ENCODE peak calls at places on chromosomes 3 and 15, in four cellular contexts. D is A549, I is adrenal gland, C is omental fat pad. J is an unnamed sample.

GRCh38 chr3:128498901-128499530 is 6.0 kb upstream of the GATA2 start:
- DNase-seq in D (no peak), I (no peak), C (no peak), J (no peak)

GRCh38 chr15:52651868-52652267 is 27.3 kb downstream of the ATOSA start:
- DNase-seq in D (peak; percentile 77), I (peak; percentile 86), C (no peak), J (peak; percentile 11)

GRCh38 chr3:40971191-40972168 is 227.8 kb upstream of the CTNNB1 start:
- DNase-seq in D (peak; percentile 62), I (peak; percentile 90), C (peak; percentile 42), J (no peak)

GRCh38 chr3:100761211-100761921 is 52.1 kb downstream of the TFG start:
- DNase-seq in D (no peak), I (no peak), C (no peak), J (no peak)

GRCh38 chr3:133038731-133039398 is 674 bp downstream of the TMEM108 start:
- DNase-seq in D (no peak), I (peak; percentile 47), C (no peak), J (peak; percentile 15)

GRCh38 chr3:43627360-43627759 is 5.5 kb upstream of the ANO10 start:
- DNase-seq in D (no peak), I (no peak), C (no peak), J (no peak)

GRCh38 chr15:27747997-27748396 is 351.1 kb downstream of the OCA2 start:
- DNase-seq in D (no peak), I (no peak), C (no peak), J (no peak)

GRCh38 chr15:88274534-88275460 is 18.3 kb upstream of the NTRK3 start:
- DNase-seq in D (peak; percentile 91), I (peak; percentile 66), C (no peak), J (peak; percentile 69)

GRCh38 chr15:31606261-31606669 is 279.6 kb downstream of the KLF13 start:
- DNase-seq in D (peak; percentile 13), I (no peak), C (no peak), J (no peak)

GRCh38 chr3:185552358-185552877 is at the start of gene LIPH:
- DNase-seq in D (peak; percentile 48), I (no peak), C (no peak), J (no peak)

GRCh38 chr3:105365536-105366301 is 990 bp upstream of the ALCAM start:
- DNase-seq in D (peak; percentile 50), I (peak; percentile 5), C (no peak), J (no peak)

GRCh38 chr3:187011915-187012314 is 81.6 kb downstream of the ST6GAL1 start:
- DNase-seq in D (no peak), I (peak; percentile 34), C (no peak), J (no peak)

GRCh38 chr3:173502983-173503568 is 105.5 kb downstream of the NLGN1 start:
- DNase-seq in D (no peak), I (no peak), C (no peak), J (no peak)

GRCh38 chr3:53161820-53162671 is 1.0 kb downstream of the PRKCD start:
- DNase-seq in D (peak; percentile 33), I (no peak), C (no peak), J (peak; percentile 24)

GRCh38 chr15:65086680-65087111 is 10.2 kb downstream of the KBTBD13 start:
- DNase-seq in D (peak; percentile 43), I (peak; percentile 54), C (no peak), J (no peak)

GRCh38 chr15:93274276-93274675 is 185.3 kb upstream of the RGMA start:
- DNase-seq in D (no peak), I (no peak), C (no peak), J (no peak)

GRCh38 chr3:150300376-150300775 is 107.7 kb upstream of the TSC22D2 start:
- DNase-seq in D (no peak), I (no peak), C (no peak), J (no peak)

GRCh38 chr15:66524801-66525200 is 19.7 kb downstream of the ZWILCH start:
- DNase-seq in D (no peak), I (no peak), C (no peak), J (no peak)

GRCh38 chr3:122942937-122943827 is 84.4 kb downstream of the SEMA5B start:
- DNase-seq in D (peak; percentile 94), I (peak; percentile 87), C (no peak), J (peak; percentile 85)

GRCh38 chr15:90192961-90193786 is 8.0 kb upstream of the SEMA4B start:
- DNase-seq in D (no peak), I (peak; percentile 41), C (no peak), J (no peak)

GRCh38 chr3:155018621-155019330 is 61.3 kb upstream of the MME start:
- DNase-seq in D (no peak), I (no peak), C (no peak), J (no peak)

GRCh38 chr3:195893516-195893915 is 14.8 kb downstream of the TNK2 start:
- DNase-seq in D (no peak), I (no peak), C (no peak), J (no peak)

GRCh38 chr15:50627351-50628055 is 59.1 kb downstream of the TRPM7 start:
- DNase-seq in D (no peak), I (no peak), C (no peak), J (no peak)

GRCh38 chr3:170631755-170632488 is 46.0 kb upstream of the SLC7A14 start:
- DNase-seq in D (no peak), I (no peak), C (no peak), J (no peak)

GRCh38 chr15:95298729-95299128 is 1031.8 kb upstream of the NR2F2 start:
- DNase-seq in D (no peak), I (no peak), C (no peak), J (no peak)

GRCh38 chr3:70832811-70833509 is 520.5 kb upstream of the MDFIC2 start:
- DNase-seq in D (no peak), I (no peak), C (no peak), J (no peak)

GRCh38 chr3:190132376-190132775 is 11.7 kb upstream of the P3H2 start:
- DNase-seq in D (no peak), I (no peak), C (no peak), J (no peak)

GRCh38 chr3:31531992-31532586 is 636 bp upstream of the STT3B start:
- DNase-seq in D (peak; percentile 94), I (peak; percentile 100), C (peak; percentile 91), J (peak; percentile 98)

GRCh38 chr3:31530039-31530983 is 2.4 kb upstream of the STT3B start:
- DNase-seq in D (no peak), I (no peak), C (no peak), J (no peak)

GRCh38 chr3:31532587-31533168 is at the start of gene STT3B:
- DNase-seq in D (peak; percentile 58), I (peak; percentile 79), C (no peak), J (no peak)

GRCh38 chr3:31533169-31533870 is 595 bp downstream of the STT3B start:
- DNase-seq in D (peak; percentile 27), I (peak; percentile 63), C (no peak), J (peak; percentile 46)

DNA sequence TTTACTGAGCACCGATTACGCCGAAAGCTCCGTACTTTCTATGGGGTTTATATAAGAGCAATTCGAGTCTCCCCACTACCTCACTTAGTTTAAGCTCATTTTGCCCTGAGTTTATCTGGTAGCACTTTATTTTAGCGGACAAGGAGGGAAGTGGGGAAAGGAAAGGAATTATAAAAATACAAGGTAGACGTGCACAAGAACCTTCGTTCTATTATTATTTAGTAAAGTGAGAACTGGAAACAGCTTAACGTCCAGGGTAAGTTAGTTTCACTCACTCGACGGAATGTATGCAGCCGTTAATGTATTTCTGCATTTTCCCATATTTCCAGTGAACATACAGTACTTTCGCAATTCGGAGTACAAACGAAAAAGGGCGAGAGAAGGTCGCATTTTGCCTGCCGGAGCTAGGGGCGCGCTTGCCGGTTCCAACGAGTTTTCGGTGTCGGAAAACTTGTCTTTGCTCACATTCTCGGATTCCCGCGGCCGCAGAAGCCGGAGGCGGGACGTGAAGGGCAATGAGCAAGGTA is 1.2 kb upstream of the STT3B start:
- DNase-seq in D (no peak), I (no peak), C (no peak), J (no peak)
- TF ChIP-seq CTCF in D (no peak), I (peak; percentile 38), C (no peak), J (peak; percentile 37)

GRCh38 chr15:84871428-84871985 is 13.0 kb upstream of the SLC28A1 start:
- DNase-seq in D (no peak), I (no peak), C (no peak), J (no peak)
- TF ChIP-seq CTCF in D (no peak), I (no peak), C (no peak), J (peak; percentile 11)

GRCh38 chr3:135792174-135792573 is 173.4 kb upstream of the PPP2R3A start:
- DNase-seq in D (no peak), I (no peak), C (no peak), J (no peak)
- TF ChIP-seq CTCF in D (no peak), I (no peak), C (no peak), J (peak; percentile 43)

GRCh38 chr3:5071061-5071460 is 51.0 kb upstream of the ARL8B start:
- DNase-seq in D (no peak), I (no peak), C (no peak), J (no peak)
- TF ChIP-seq CTCF in D (no peak), I (no peak), C (no peak), J (no peak)

GRCh38 chr3:126659915-126660886 is 5.3 kb upstream of the TXNRD3 start:
- DNase-seq in D (peak; percentile 23), I (peak; percentile 67), C (no peak), J (no peak)
- TF ChIP-seq CTCF in D (no peak), I (peak; percentile 46), C (no peak), J (peak; percentile 35)

GRCh38 chr3:107753988-107754387 is 231.2 kb downstream of the BBX start:
- DNase-seq in D (no peak), I (no peak), C (no peak), J (no peak)

GRCh38 chr3:107757140-107757539 is 234.4 kb downstream of the BBX start:
- DNase-seq in D (no peak), I (no peak), C (no peak), J (no peak)

GRCh38 chr3:107756649-107757048 is 233.9 kb downstream of the BBX start:
- DNase-seq in D (no peak), I (no peak), C (no peak), J (no peak)

GRCh38 chr3:107753494-107753893 is 230.7 kb downstream of the BBX start:
- DNase-seq in D (peak; percentile 5), I (peak; percentile 60), C (no peak), J (peak; percentile 15)

DNA sequence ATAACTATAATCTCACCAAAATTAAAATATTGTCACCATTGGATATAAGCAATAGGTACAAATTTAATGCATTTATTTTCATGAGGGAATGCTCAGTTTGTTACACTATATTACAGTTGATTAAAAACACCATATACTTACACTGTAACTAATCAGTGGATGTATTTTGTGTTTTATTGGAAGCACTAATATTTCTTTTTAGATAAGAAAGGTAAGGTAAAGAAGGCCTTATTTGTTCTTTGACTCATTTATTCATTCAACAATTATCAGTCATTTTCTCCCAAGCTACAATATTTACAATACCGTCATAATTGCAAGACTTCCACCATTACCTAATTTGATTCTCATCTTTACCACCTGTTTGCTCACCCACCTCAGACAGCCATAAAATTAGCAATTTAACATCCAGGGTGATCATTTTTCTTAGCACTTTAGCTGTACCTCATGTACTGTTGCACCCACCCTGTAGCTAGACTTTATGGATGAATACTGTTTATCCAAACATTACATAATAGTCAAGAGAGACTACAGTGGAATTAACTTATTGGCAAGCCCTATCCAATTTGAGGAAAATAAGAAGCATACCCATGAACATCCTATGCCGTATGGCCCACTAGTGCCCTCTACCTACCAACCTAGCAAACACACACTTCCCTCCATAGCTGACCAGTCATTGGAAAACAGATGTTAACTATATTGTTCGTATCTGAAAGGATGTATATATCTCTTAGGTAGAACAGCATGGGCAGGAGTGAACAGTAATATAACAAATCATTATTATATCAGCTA is 229.6 kb downstream of the BBX start:
- DNase-seq in D (no peak), I (peak; percentile 7), C (no peak), J (no peak)
- TF ChIP-seq CTCF in D (peak; percentile 45), I (peak; percentile 21), C (no peak), J (peak; percentile 58)

GRCh38 chr3:183823963-183824362 is 1.4 kb downstream of the MAP6D1 start:
- DNase-seq in D (no peak), I (no peak), C (no peak), J (no peak)
- TF ChIP-seq CTCF in D (no peak), I (no peak), C (no peak), J (no peak)

J was measured in progenitor cell of endocrine pancreas.